ENCODE peak calls at places on chromosomes 5 and 9, in nine cellular contexts. D is spleen, Q is A549, V is IMR-90, G is uterus, I is endothelial cell of umbilical vein, B is body of pancreas, C is vagina, M is gastrocnemius medialis. O is an unnamed sample.

GRCh38 chr9:136437430-136437829 is 2.2 kb downstream of the INPP5E start:
- DNase-seq in D (no peak), Q (no peak), V (peak; percentile 34), G (no peak), I (no peak), B (no peak), C (no peak), M (peak; percentile 68), O (no peak)

GRCh38 chr9:109588415-109588814 is 90.3 kb upstream of the PTPN3 start:
- DNase-seq in D (no peak), Q (no peak), V (no peak), G (no peak), I (no peak), B (no peak), C (no peak), M (no peak), O (no peak)

GRCh38 chr9:38046669-38047300 is 22.2 kb downstream of the SHB start:
- DNase-seq in D (no peak), Q (no peak), V (peak; percentile 69), G (no peak), I (peak; percentile 58), B (peak; percentile 85), C (no peak), M (no peak), O (no peak)

GRCh38 chr5:115541586-115541985 is 3.0 kb downstream of the FEM1C start:
- DNase-seq in D (no peak), Q (no peak), V (peak; percentile 15), G (no peak), I (no peak), B (no peak), C (no peak), M (no peak), O (no peak)

GRCh38 chr9:132994410-132995120 is 16.1 kb downstream of the GFI1B start:
- DNase-seq in D (peak; percentile 73), Q (no peak), V (peak; percentile 57), G (no peak), I (no peak), B (no peak), C (no peak), M (no peak), O (peak; percentile 47)

GRCh38 chr5:157594237-157594636 is 18.7 kb upstream of the ADAM19 start:
- DNase-seq in D (no peak), Q (no peak), V (no peak), G (no peak), I (no peak), B (no peak), C (no peak), M (no peak), O (no peak)

GRCh38 chr9:34508951-34509350 is 13.8 kb downstream of the ENHO start:
- DNase-seq in D (no peak), Q (no peak), V (no peak), G (no peak), I (no peak), B (no peak), C (no peak), M (no peak), O (no peak)

GRCh38 chr9:92483896-92484545 is 1.7 kb upstream of the ASPN start:
- DNase-seq in D (no peak), Q (no peak), V (peak; percentile 46), G (no peak), I (peak; percentile 49), B (no peak), C (no peak), M (no peak), O (no peak)

GRCh38 chr5:119678351-119679028 is 49.1 kb downstream of the FAM170A start:
- DNase-seq in D (no peak), Q (no peak), V (no peak), G (no peak), I (no peak), B (peak; percentile 89), C (no peak), M (no peak), O (no peak)

GRCh38 chr5:7926296-7926695 is 57.3 kb downstream of the MTRR start:
- DNase-seq in D (no peak), Q (no peak), V (peak; percentile 99), G (no peak), I (no peak), B (no peak), C (no peak), M (no peak), O (no peak)

GRCh38 chr5:91256142-91256524 is 127.0 kb downstream of the ARRDC3 start:
- DNase-seq in D (no peak), Q (no peak), V (no peak), G (no peak), I (no peak), B (no peak), C (no peak), M (no peak), O (no peak)
- H3K4me3 ChIP-seq in D (no peak overlapping the region), Q (no peak overlapping the region), V (no peak overlapping the region), G (no peak overlapping the region), I (no peak overlapping the region), B (no peak overlapping the region), C (no peak overlapping the region), M (no peak overlapping the region), O (no peak overlapping the region)

DNA sequence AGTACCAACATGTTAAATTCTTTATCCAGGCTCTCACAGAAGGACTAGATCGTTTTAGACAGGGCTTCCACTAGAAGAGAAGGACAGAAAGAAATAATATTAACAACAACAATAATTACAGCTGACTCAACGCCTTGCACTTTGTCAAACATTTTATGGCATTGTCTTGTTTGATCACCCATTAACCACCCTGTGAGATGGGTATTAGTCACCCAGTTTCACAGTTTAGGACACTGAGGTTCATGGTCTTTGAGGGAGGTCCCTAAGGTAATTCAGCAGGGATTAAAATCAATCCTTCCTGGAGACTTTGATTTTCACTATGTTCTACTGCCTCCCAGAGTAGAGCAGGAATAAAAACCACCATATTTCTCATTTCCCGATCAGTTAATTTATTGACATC is 51.4 kb upstream of the BNC2 start:
- DNase-seq in D (no peak), Q (no peak), V (no peak), G (no peak), I (no peak), B (no peak), C (no peak), M (no peak), O (no peak)
- TF ChIP-seq CTCF in D (no peak), Q (peak; percentile 29), V (no peak), G (no peak), I (no peak), B (no peak), C (no peak), M (no peak), O (no peak)

DNA sequence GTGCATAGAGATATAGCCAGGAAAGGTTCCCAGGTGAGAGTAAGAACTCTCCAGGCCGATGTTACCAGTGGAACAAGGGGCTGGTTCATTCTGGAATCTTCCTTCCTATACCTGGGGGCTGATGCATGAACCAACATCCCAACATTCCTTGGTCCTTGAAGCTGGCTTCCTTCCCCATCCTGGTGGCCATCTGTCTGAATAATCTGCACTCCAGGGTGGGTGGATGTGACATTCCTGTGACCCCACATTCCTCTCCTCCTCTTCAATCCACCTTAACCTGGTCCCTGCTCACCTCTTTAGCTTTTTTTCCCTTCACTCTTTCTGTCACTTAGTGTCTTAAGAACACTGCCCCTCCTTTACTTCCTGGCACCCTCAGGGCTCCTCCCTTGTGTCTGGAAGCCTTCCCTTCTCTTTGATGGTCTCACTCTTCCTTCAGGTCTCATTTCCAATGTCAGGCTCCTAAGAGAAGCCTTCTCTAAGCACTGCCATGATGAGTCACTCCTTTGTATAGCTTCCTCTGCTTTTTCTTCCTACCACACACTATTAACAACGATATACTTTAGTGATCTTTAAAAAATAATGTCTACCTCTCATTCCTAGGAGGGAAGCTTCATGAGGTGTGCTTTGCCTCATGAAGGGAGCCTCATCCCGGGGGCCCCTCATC is 80.3 kb downstream of the BOD1 start:
- DNase-seq in D (no peak), Q (no peak), V (peak; percentile 48), G (no peak), I (no peak), B (no peak), C (no peak), M (no peak), O (no peak)
- TF ChIP-seq POLR2A in D (no peak), Q (no peak), V (no peak), G (no peak), I (no peak), B (no peak), C (no peak), M (no peak), O (no peak)

GRCh38 chr5:102796014-102796413 is 40.9 kb downstream of the PAM start:
- DNase-seq in D (no peak), Q (no peak), V (no peak), G (no peak), I (no peak), B (no peak), C (no peak), M (peak; percentile 58), O (no peak)
- H3K4me3 ChIP-seq in D (no peak overlapping the region), Q (no peak overlapping the region), V (no peak overlapping the region), G (no peak overlapping the region), I (no peak overlapping the region), B (no peak overlapping the region), C (no peak overlapping the region), M (peak overlapping the region; percentile 9), O (no peak overlapping the region)

GRCh38 chr5:150153957-150154617 is 1.6 kb downstream of the PDGFRB start:
- DNase-seq in D (no peak), Q (no peak), V (peak; percentile 80), G (no peak), I (no peak), B (no peak), C (no peak), M (no peak), O (no peak)

GRCh38 chr5:150154618-150155134 is 969 bp downstream of the PDGFRB start:
- DNase-seq in D (no peak), Q (no peak), V (no peak), G (no peak), I (no peak), B (no peak), C (no peak), M (no peak), O (no peak)

GRCh38 chr5:150156540-150156939 is 895 bp upstream of the PDGFRB start:
- DNase-seq in D (no peak), Q (no peak), V (no peak), G (no peak), I (no peak), B (no peak), C (no peak), M (no peak), O (no peak)

GRCh38 chr5:150156033-150156381 is 362 bp upstream of the PDGFRB start:
- DNase-seq in D (no peak), Q (no peak), V (no peak), G (no peak), I (no peak), B (no peak), C (no peak), M (no peak), O (no peak)

DNA sequence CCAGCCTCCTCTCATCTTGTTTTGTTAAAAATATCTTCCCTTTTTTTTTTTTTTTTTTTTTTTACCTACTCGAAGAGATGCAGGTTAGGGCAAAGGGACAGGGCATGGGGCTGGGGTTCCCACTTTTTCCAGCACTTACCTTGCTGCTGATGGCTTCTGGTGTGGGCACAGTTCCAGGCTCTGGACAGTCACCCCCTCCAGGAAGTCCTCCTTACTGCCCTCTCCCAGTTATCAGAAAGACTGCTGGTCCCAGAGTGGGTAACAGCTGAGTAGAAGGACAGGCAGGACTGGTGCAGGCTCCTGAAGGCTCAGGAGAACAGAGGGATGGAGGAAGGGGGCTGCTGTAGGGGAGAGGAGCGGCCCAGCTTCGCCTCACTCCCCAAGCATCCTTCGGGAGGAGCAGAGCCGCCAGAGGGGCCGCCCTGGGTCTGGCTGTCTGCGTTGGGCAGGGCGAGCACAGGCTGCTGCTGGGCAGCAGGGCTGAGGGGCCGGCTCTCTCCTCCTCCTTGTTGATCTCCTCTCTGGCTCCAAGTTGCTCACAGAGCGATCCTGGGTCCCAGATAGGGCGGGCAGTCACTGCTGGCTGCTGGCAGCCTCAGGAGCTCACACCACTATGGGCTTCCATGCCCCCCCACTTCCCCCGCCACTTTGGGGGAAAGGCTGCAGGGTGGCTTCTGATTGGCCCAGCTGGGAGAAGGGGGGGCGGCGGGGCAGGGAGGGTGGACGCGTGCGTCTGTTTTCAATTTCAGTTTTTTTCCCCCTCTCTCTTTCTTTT is at the start of gene PDGFRB:
- DNase-seq in D (peak; percentile 90), Q (no peak), V (peak; percentile 89), G (peak; percentile 94), I (peak; percentile 56), B (peak; percentile 57), C (no peak), M (peak; percentile 84), O (peak; percentile 98)
- TF ChIP-seq CTCF in D (no peak), Q (no peak), V (peak; percentile 3), G (no peak), I (no peak), B (no peak), C (no peak), M (no peak), O (no peak)